ENCODE peak calls at places on chromosome 3, in five cellular contexts. One of them, this sample, is unnamed.

GRCh38 chr3:149247025-149247710 is 25.5 kb upstream of the CP start:
- DNase-seq in CD8-positive, alpha-beta memory T cell: no peak
- DNase-seq in adipocyte: peak; percentile 58
- DNase-seq in BE2C: no peak
- DNase-seq in cardiac muscle cell: no peak
- DNase-seq in this sample: no peak

GRCh38 chr3:158248261-158248660 is 138.4 kb downstream of the RSRC1 start:
- DNase-seq in CD8-positive, alpha-beta memory T cell: no peak
- DNase-seq in adipocyte: no peak
- DNase-seq in BE2C: no peak
- DNase-seq in cardiac muscle cell: no peak
- DNase-seq in this sample: no peak

GRCh38 chr3:58271901-58272501 is 34.0 kb upstream of the RPP14 start:
- DNase-seq in CD8-positive, alpha-beta memory T cell: no peak
- DNase-seq in adipocyte: peak; percentile 73
- DNase-seq in BE2C: no peak
- DNase-seq in cardiac muscle cell: no peak
- DNase-seq in this sample: no peak

GRCh38 chr3:152121292-152121654 is 147.5 kb upstream of the MBNL1 start:
- DNase-seq in CD8-positive, alpha-beta memory T cell: no peak
- DNase-seq in adipocyte: peak; percentile 88
- DNase-seq in BE2C: no peak
- DNase-seq in cardiac muscle cell: no peak
- DNase-seq in this sample: no peak

GRCh38 chr3:169634618-169635236 is 28.8 kb downstream of the MECOM start:
- DNase-seq in CD8-positive, alpha-beta memory T cell: no peak
- DNase-seq in adipocyte: peak; percentile 12
- DNase-seq in BE2C: no peak
- DNase-seq in cardiac muscle cell: no peak
- DNase-seq in this sample: no peak

GRCh38 chr3:109702252-109702651 is 364.9 kb upstream of the DPPA4 start:
- DNase-seq in CD8-positive, alpha-beta memory T cell: no peak
- DNase-seq in adipocyte: peak; percentile 60
- DNase-seq in BE2C: no peak
- DNase-seq in cardiac muscle cell: no peak
- DNase-seq in this sample: peak; percentile 86

GRCh38 chr3:122005033-122005565 is 16.9 kb downstream of the ILDR1 start:
- DNase-seq in CD8-positive, alpha-beta memory T cell: no peak
- DNase-seq in adipocyte: no peak
- DNase-seq in BE2C: no peak
- DNase-seq in cardiac muscle cell: no peak
- DNase-seq in this sample: no peak

GRCh38 chr3:3705090-3705775 is 94.0 kb upstream of the LRRN1 start:
- DNase-seq in CD8-positive, alpha-beta memory T cell: no peak
- DNase-seq in adipocyte: no peak
- DNase-seq in BE2C: no peak
- DNase-seq in cardiac muscle cell: no peak
- DNase-seq in this sample: no peak

GRCh38 chr3:65265942-65266341 is 578.1 kb upstream of the ADAMTS9 start:
- DNase-seq in CD8-positive, alpha-beta memory T cell: no peak
- DNase-seq in adipocyte: no peak
- DNase-seq in BE2C: no peak
- DNase-seq in cardiac muscle cell: no peak
- DNase-seq in this sample: no peak

GRCh38 chr3:126258670-126259069 is 78.3 kb upstream of the ALDH1L1 start:
- DNase-seq in CD8-positive, alpha-beta memory T cell: no peak
- DNase-seq in adipocyte: no peak
- DNase-seq in BE2C: no peak
- DNase-seq in cardiac muscle cell: no peak
- DNase-seq in this sample: peak; percentile 62

GRCh38 chr3:149401215-149401925 is 23.9 kb upstream of the TM4SF1 start:
- DNase-seq in CD8-positive, alpha-beta memory T cell: no peak
- DNase-seq in adipocyte: peak; percentile 78
- DNase-seq in BE2C: no peak
- DNase-seq in cardiac muscle cell: no peak
- DNase-seq in this sample: no peak

GRCh38 chr3:152039887-152040286 is 166.4 kb downstream of the SUCNR1 start:
- DNase-seq in CD8-positive, alpha-beta memory T cell: no peak
- DNase-seq in adipocyte: no peak
- DNase-seq in BE2C: no peak
- DNase-seq in cardiac muscle cell: no peak
- DNase-seq in this sample: no peak

GRCh38 chr3:184160456-184160855 is 5.3 kb downstream of the DVL3 start:
- DNase-seq in CD8-positive, alpha-beta memory T cell: no peak
- DNase-seq in adipocyte: no peak
- DNase-seq in BE2C: no peak
- DNase-seq in cardiac muscle cell: no peak
- DNase-seq in this sample: no peak

GRCh38 chr3:184156522-184156955 is 1.4 kb downstream of the DVL3 start:
- DNase-seq in CD8-positive, alpha-beta memory T cell: no peak
- DNase-seq in adipocyte: peak; percentile 74
- DNase-seq in BE2C: peak; percentile 45
- DNase-seq in cardiac muscle cell: peak; percentile 47
- DNase-seq in this sample: peak; percentile 46

GRCh38 chr3:184157206-184157605 is 2.0 kb downstream of the DVL3 start:
- DNase-seq in CD8-positive, alpha-beta memory T cell: no peak
- DNase-seq in adipocyte: peak; percentile 22
- DNase-seq in BE2C: no peak
- DNase-seq in cardiac muscle cell: no peak
- DNase-seq in this sample: no peak

GRCh38 chr3:184155644-184156521 is 706 bp downstream of the DVL3 start:
- DNase-seq in CD8-positive, alpha-beta memory T cell: peak; percentile 31
- DNase-seq in adipocyte: peak; percentile 68
- DNase-seq in BE2C: peak; percentile 31
- DNase-seq in cardiac muscle cell: peak; percentile 54
- DNase-seq in this sample: peak; percentile 52

GRCh38 chr3:184158394-184158793 is 3.2 kb downstream of the DVL3 start:
- DNase-seq in CD8-positive, alpha-beta memory T cell: no peak
- DNase-seq in adipocyte: no peak
- DNase-seq in BE2C: no peak
- DNase-seq in cardiac muscle cell: no peak
- DNase-seq in this sample: no peak
- H3K4me1 ChIP-seq in CD8-positive, alpha-beta memory T cell: peaks cover 17% of the 10 kb centered on the region
- H3K4me1 ChIP-seq in adipocyte: peaks cover 51% of the 10 kb centered on the region
- H3K4me1 ChIP-seq in BE2C: peaks cover 4% of the 10 kb centered on the region
- H3K4me1 ChIP-seq in cardiac muscle cell: peaks cover 12% of the 10 kb centered on the region
- H3K4me1 ChIP-seq in this sample: peaks cover 49% of the 10 kb centered on the region

GRCh38 chr3:197136744-197137143 is 107.1 kb upstream of the MELTF start:
- DNase-seq in CD8-positive, alpha-beta memory T cell: no peak
- DNase-seq in adipocyte: no peak
- DNase-seq in BE2C: no peak
- DNase-seq in cardiac muscle cell: no peak
- DNase-seq in this sample: no peak
- H3K36me3 ChIP-seq in CD8-positive, alpha-beta memory T cell: peaks cover 28% of the 10 kb centered on the region
- H3K36me3 ChIP-seq in adipocyte: peaks cover 63% of the 10 kb centered on the region
- H3K36me3 ChIP-seq in BE2C: peaks cover 77% of the 10 kb centered on the region
- H3K36me3 ChIP-seq in cardiac muscle cell: peaks cover 32% of the 10 kb centered on the region
- H3K36me3 ChIP-seq in this sample: peaks cover 71% of the 10 kb centered on the region

GRCh38 chr3:12643724-12644123 is 20.2 kb downstream of the RAF1 start:
- DNase-seq in CD8-positive, alpha-beta memory T cell: no peak
- DNase-seq in adipocyte: no peak
- DNase-seq in BE2C: no peak
- DNase-seq in cardiac muscle cell: no peak
- DNase-seq in this sample: no peak
- H3K4me1 ChIP-seq in CD8-positive, alpha-beta memory T cell: peaks cover 30% of the 10 kb centered on the region
- H3K4me1 ChIP-seq in adipocyte: peaks cover 46% of the 10 kb centered on the region
- H3K4me1 ChIP-seq in BE2C: no peaks in the 10 kb centered on the region
- H3K4me1 ChIP-seq in cardiac muscle cell: peaks cover 17% of the 10 kb centered on the region
- H3K4me1 ChIP-seq in this sample: no peaks in the 10 kb centered on the region

DNA sequence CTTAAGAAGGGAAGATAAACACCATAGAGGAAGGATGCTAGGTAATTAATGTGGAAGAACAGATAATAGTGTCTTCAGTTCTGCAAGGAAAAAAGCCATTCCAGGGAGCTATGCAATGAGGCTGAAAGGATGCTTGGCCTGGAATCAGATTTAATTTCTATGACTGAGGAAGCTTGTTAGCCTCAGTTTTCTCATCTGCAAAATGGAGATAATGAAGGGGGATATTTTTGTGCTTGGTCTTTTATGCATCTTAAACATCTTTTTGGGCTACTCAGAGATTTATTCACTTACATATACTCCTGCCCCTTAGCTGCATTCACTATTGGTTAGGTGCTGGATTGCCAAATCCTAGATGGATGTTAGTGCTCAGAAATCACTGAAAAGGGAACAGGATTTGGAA is 16.7 kb downstream of the DNAJB11 start:
- DNase-seq in CD8-positive, alpha-beta memory T cell: no peak
- DNase-seq in adipocyte: no peak
- DNase-seq in BE2C: no peak
- DNase-seq in cardiac muscle cell: no peak
- DNase-seq in this sample: no peak
- H3K36me3 ChIP-seq in CD8-positive, alpha-beta memory T cell: peaks cover 35% of the 10 kb centered on the region
- H3K36me3 ChIP-seq in adipocyte: peaks cover 40% of the 10 kb centered on the region
- H3K36me3 ChIP-seq in BE2C: peaks cover 41% of the 10 kb centered on the region
- H3K36me3 ChIP-seq in cardiac muscle cell: peaks cover 35% of the 10 kb centered on the region
- H3K36me3 ChIP-seq in this sample: peaks cover 40% of the 10 kb centered on the region

GRCh38 chr3:185931777-185932176 is 6.0 kb downstream of the TRA2B start:
- DNase-seq in CD8-positive, alpha-beta memory T cell: no peak
- DNase-seq in adipocyte: no peak
- DNase-seq in BE2C: no peak
- DNase-seq in cardiac muscle cell: no peak
- DNase-seq in this sample: no peak
- H3K4me1 ChIP-seq in CD8-positive, alpha-beta memory T cell: peaks cover 82% of the 10 kb centered on the region
- H3K4me1 ChIP-seq in adipocyte: peaks cover 87% of the 10 kb centered on the region
- H3K4me1 ChIP-seq in BE2C: peaks cover 19% of the 10 kb centered on the region
- H3K4me1 ChIP-seq in cardiac muscle cell: peaks cover 77% of the 10 kb centered on the region
- H3K4me1 ChIP-seq in this sample: peaks cover 86% of the 10 kb centered on the region

GRCh38 chr3:119596392-119596791 is 1.3 kb upstream of the PLA1A start:
- DNase-seq in CD8-positive, alpha-beta memory T cell: no peak
- DNase-seq in adipocyte: no peak
- DNase-seq in BE2C: no peak
- DNase-seq in cardiac muscle cell: no peak
- DNase-seq in this sample: no peak

GRCh38 chr3:119598410-119599098 is 869 bp downstream of the PLA1A start:
- DNase-seq in CD8-positive, alpha-beta memory T cell: no peak
- DNase-seq in adipocyte: no peak
- DNase-seq in BE2C: no peak
- DNase-seq in cardiac muscle cell: no peak
- DNase-seq in this sample: no peak

GRCh38 chr3:119594066-119594465 is 3.6 kb upstream of the PLA1A start:
- DNase-seq in CD8-positive, alpha-beta memory T cell: no peak
- DNase-seq in adipocyte: no peak
- DNase-seq in BE2C: no peak
- DNase-seq in cardiac muscle cell: no peak
- DNase-seq in this sample: no peak

GRCh38 chr3:119597548-119598288 is at the start of gene PLA1A:
- DNase-seq in CD8-positive, alpha-beta memory T cell: no peak
- DNase-seq in adipocyte: no peak
- DNase-seq in BE2C: no peak
- DNase-seq in cardiac muscle cell: no peak
- DNase-seq in this sample: no peak

DNA sequence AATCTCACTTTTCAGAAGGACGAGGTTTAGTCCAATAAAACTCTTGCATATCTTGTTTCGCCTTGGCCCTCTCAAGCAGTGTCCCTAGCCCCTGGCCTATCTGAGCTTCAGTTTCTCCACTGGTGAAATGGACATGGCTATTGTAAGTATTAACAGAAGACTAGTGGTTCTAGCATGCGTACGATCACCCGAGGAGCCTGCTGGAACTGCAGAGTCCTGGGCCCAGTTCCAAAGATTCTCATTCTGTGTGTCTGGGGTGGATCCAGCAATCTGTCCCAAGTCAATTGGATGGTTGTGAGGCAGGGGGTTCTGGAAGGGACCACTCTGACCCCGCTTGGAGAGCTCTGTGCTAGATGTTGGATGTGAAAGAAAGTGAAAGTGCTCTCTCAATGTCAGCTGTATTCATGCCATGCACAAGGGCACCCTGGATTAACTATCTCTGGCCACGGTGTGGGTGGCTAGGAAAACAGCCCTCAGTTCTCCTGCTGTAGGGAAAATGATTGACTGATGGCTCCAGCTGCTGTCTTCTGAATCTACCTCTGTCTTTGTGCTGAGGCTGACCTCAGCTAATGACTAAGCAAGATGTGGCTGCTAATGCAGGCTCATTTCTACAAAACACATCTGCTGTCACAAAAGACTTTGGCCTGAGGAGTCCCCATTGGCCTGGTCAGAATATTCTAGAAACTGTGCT is 1.9 kb upstream of the PLA1A start:
- DNase-seq in CD8-positive, alpha-beta memory T cell: no peak
- DNase-seq in adipocyte: no peak
- DNase-seq in BE2C: no peak
- DNase-seq in cardiac muscle cell: no peak
- DNase-seq in this sample: no peak
- H3K36me3 ChIP-seq in CD8-positive, alpha-beta memory T cell: no peaks in the 10 kb centered on the region
- H3K36me3 ChIP-seq in adipocyte: no peaks in the 10 kb centered on the region
- H3K36me3 ChIP-seq in BE2C: no peaks in the 10 kb centered on the region
- H3K36me3 ChIP-seq in cardiac muscle cell: no peaks in the 10 kb centered on the region
- H3K36me3 ChIP-seq in this sample: no peaks in the 10 kb centered on the region

GRCh38 chr3:172140499-172141391 is 101.4 kb downstream of the FNDC3B start:
- DNase-seq in CD8-positive, alpha-beta memory T cell: no peak
- DNase-seq in adipocyte: peak; percentile 92
- DNase-seq in BE2C: no peak
- DNase-seq in cardiac muscle cell: peak; percentile 45
- DNase-seq in this sample: no peak
- H3K4me1 ChIP-seq in CD8-positive, alpha-beta memory T cell: peaks cover 32% of the 10 kb centered on the region
- H3K4me1 ChIP-seq in adipocyte: peaks cover 73% of the 10 kb centered on the region
- H3K4me1 ChIP-seq in BE2C: peaks cover 16% of the 10 kb centered on the region
- H3K4me1 ChIP-seq in cardiac muscle cell: peaks cover 58% of the 10 kb centered on the region
- H3K4me1 ChIP-seq in this sample: peaks cover 5% of the 10 kb centered on the region

This sample was measured in DND-41.